ENCODE peak calls at places on chromosomes 6 and 20, in four cellular contexts. Y is kidney, R is H1, Z is stomach. N is an unnamed sample.

GRCh38 chr6:7431594-7432390 is 42.2 kb downstream of the RIOK1 start:
- DNase-seq in Y (no peak), R (peak; percentile 57), Z (peak; percentile 36), N (peak; percentile 23)

GRCh38 chr20:32191873-32192272 is 15.7 kb downstream of the PLAGL2 start:
- DNase-seq in Y (no peak), R (no peak), Z (no peak), N (peak; percentile 33)

GRCh38 chr6:147782302-147782701 is 273.8 kb downstream of the SAMD5 start:
- DNase-seq in Y (no peak), R (no peak), Z (no peak), N (peak; percentile 48)

GRCh38 chr20:39849664-39850063 is 839.4 kb downstream of the MAFB start:
- DNase-seq in Y (peak; percentile 94), R (no peak), Z (peak; percentile 28), N (peak; percentile 93)

GRCh38 chr6:125747589-125748533 is 1.6 kb upstream of the HEY2 start:
- DNase-seq in Y (peak; percentile 82), R (peak; percentile 76), Z (peak; percentile 45), N (no peak)

GRCh38 chr20:6074145-6074561 is 20.3 kb upstream of the LRRN4 start:
- DNase-seq in Y (no peak), R (no peak), Z (peak; percentile 35), N (no peak)

GRCh38 chr6:97437087-97437486 is 154.1 kb upstream of the MMS22L start:
- DNase-seq in Y (no peak), R (no peak), Z (no peak), N (peak; percentile 2)

GRCh38 chr6:4820704-4821276 is 44.6 kb downstream of the CDYL start:
- DNase-seq in Y (no peak), R (no peak), Z (no peak), N (peak; percentile 47)

GRCh38 chr20:38117205-38117604 is 47.9 kb downstream of the TGM2 start:
- DNase-seq in Y (no peak), R (no peak), Z (no peak), N (no peak)

GRCh38 chr20:38115896-38116295 is 49.2 kb downstream of the TGM2 start:
- DNase-seq in Y (no peak), R (no peak), Z (no peak), N (no peak)

GRCh38 chr20:38119446-38119845 is 45.6 kb downstream of the TGM2 start:
- DNase-seq in Y (no peak), R (no peak), Z (peak; percentile 11), N (no peak)

GRCh38 chr20:38116409-38117165 is 48.5 kb downstream of the TGM2 start:
- DNase-seq in Y (no peak), R (no peak), Z (no peak), N (no peak)

GRCh38 chr20:38117635-38118034 is 47.4 kb downstream of the TGM2 start:
- DNase-seq in Y (no peak), R (no peak), Z (no peak), N (peak; percentile 94)
- H3K27ac ChIP-seq in Y (no peak overlapping the region), R (no peak overlapping the region), Z (no peak overlapping the region), N (peak overlapping the region; percentile 28)

GRCh38 chr6:10591411-10592160 is 70.4 kb downstream of the GCNT2 start:
- DNase-seq in Y (no peak), R (no peak), Z (no peak), N (no peak)
- H3K4me1 ChIP-seq in Y (peaks cover 10% of the 10 kb centered on the region), R (peaks cover 13% of the 10 kb centered on the region), Z (peaks cover 6% of the 10 kb centered on the region), N (no peaks in the 10 kb centered on the region)

GRCh38 chr20:63956664-63957003 is 418 bp upstream of the UCKL1 start:
- DNase-seq in Y (no peak), R (no peak), Z (no peak), N (no peak)

GRCh38 chr20:63958471-63958870 is 2.3 kb upstream of the UCKL1 start:
- DNase-seq in Y (no peak), R (no peak), Z (no peak), N (no peak)

GRCh38 chr20:63957690-63958441 is 1.6 kb upstream of the UCKL1 start:
- DNase-seq in Y (peak; percentile 83), R (no peak), Z (peak; percentile 71), N (no peak)

GRCh38 chr20:63955846-63956663 is at the start of gene UCKL1:
- DNase-seq in Y (peak; percentile 98), R (peak; percentile 91), Z (peak; percentile 94), N (peak; percentile 77)

DNA sequence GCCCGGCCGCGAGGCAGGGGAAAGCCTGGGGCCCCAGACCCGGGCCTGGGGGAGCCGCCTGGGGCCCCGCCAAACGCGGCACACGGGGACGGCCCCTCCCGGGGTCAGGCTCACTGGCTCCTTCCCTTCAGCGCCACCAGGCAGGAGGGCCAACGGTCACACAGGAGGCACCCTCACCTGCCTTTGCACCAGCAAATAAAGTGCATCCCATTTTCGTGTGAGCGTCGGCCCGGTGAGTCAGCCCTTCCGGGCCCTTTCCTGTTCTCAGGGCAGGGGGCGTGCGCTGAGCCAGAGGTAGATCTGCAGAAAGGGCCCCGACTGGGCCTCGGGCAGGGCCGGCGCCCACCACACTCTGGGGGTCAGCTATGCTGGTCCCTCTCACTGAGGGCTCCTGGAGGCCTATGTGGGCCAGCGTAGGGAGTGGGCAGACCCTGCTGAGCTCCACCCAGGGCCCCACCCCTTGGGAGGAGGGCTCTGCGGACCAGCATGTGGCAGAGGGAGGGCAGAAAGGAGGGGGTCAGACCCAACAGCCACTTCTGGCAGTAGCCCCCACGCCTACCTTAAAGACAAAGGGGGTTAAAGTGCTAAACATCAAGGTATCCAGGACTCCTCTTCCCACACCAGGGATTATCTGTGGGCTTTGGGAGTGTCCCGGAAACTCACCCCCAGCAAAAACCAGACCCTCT is 931 bp upstream of the UCKL1 start:
- DNase-seq in Y (peak; percentile 91), R (peak; percentile 90), Z (peak; percentile 71), N (peak; percentile 47)
- TF ChIP-seq CTCF in Y (no peak), R (peak; percentile 1), Z (no peak), N (no peak)

GRCh38 chr6:166101819-166102419 is 65.7 kb downstream of the TBXT start:
- DNase-seq in Y (no peak), R (no peak), Z (no peak), N (no peak)

GRCh38 chr6:166097914-166098522 is 69.6 kb downstream of the TBXT start:
- DNase-seq in Y (peak; percentile 84), R (peak; percentile 94), Z (peak; percentile 71), N (peak; percentile 47)
- H3K27ac ChIP-seq in Y (no peak overlapping the region), R (no peak overlapping the region), Z (no peak overlapping the region), N (no peak overlapping the region)